ENCODE peak calls at places on chromosomes 2 and 18, in four cellular contexts. One of them, this sample, is unnamed.

GRCh38 chr2:120373424-120373823 is 27.5 kb downstream of the INHBB start:
- DNase-seq in K562: no peak
- DNase-seq in endodermal cell: peak; percentile 88
- DNase-seq in mesendoderm: no peak
- DNase-seq in this sample: no peak

GRCh38 chr18:7630731-7631442 is 63.8 kb downstream of the PTPRM start:
- DNase-seq in K562: no peak
- DNase-seq in endodermal cell: no peak
- DNase-seq in mesendoderm: peak; percentile 46
- DNase-seq in this sample: no peak

GRCh38 chr2:134314202-134314601 is 60.3 kb downstream of the MGAT5 start:
- DNase-seq in K562: no peak
- DNase-seq in endodermal cell: no peak
- DNase-seq in mesendoderm: no peak
- DNase-seq in this sample: no peak

GRCh38 chr2:119366161-119366648 is 429 bp downstream of the C2orf76 start:
- DNase-seq in K562: peak; percentile 29
- DNase-seq in endodermal cell: no peak
- DNase-seq in mesendoderm: no peak
- DNase-seq in this sample: peak; percentile 94

GRCh38 chr2:175111200-175111657 is 56.8 kb downstream of the ATF2 start:
- DNase-seq in K562: peak; percentile 63
- DNase-seq in endodermal cell: no peak
- DNase-seq in mesendoderm: peak; percentile 64
- DNase-seq in this sample: peak; percentile 13

GRCh38 chr18:67731853-67732252 is 215.3 kb upstream of the DSEL start:
- DNase-seq in K562: no peak
- DNase-seq in endodermal cell: no peak
- DNase-seq in mesendoderm: no peak
- DNase-seq in this sample: no peak

GRCh38 chr2:25256486-25256875 is 85.2 kb downstream of the DNMT3A start:
- DNase-seq in K562: peak; percentile 37
- DNase-seq in endodermal cell: no peak
- DNase-seq in mesendoderm: peak; percentile 85
- DNase-seq in this sample: no peak

GRCh38 chr18:13452448-13452811 is 233.9 kb downstream of the LDLRAD4 start:
- DNase-seq in K562: no peak
- DNase-seq in endodermal cell: peak; percentile 82
- DNase-seq in mesendoderm: peak; percentile 81
- DNase-seq in this sample: no peak

GRCh38 chr2:41914936-41915335 is 132.9 kb upstream of the PKDCC start:
- DNase-seq in K562: no peak
- DNase-seq in endodermal cell: no peak
- DNase-seq in mesendoderm: no peak
- DNase-seq in this sample: no peak

GRCh38 chr2:189466656-189467055 is 25.4 kb downstream of the WDR75 start:
- DNase-seq in K562: peak; percentile 45
- DNase-seq in endodermal cell: no peak
- DNase-seq in mesendoderm: peak; percentile 63
- DNase-seq in this sample: no peak

GRCh38 chr2:169091761-169092523 is 22.6 kb downstream of the DHRS9 start:
- DNase-seq in K562: no peak
- DNase-seq in endodermal cell: no peak
- DNase-seq in mesendoderm: no peak
- DNase-seq in this sample: peak; percentile 76

GRCh38 chr18:45856526-45856925 is 31.1 kb downstream of the SIGLEC15 start:
- DNase-seq in K562: no peak
- DNase-seq in endodermal cell: no peak
- DNase-seq in mesendoderm: no peak
- DNase-seq in this sample: no peak

GRCh38 chr18:76588591-76589303 is 93.7 kb upstream of the ZNF516 start:
- DNase-seq in K562: no peak
- DNase-seq in endodermal cell: peak; percentile 48
- DNase-seq in mesendoderm: no peak
- DNase-seq in this sample: no peak

GRCh38 chr2:102091908-102092307 is 50.6 kb upstream of the IL1R1 start:
- DNase-seq in K562: no peak
- DNase-seq in endodermal cell: no peak
- DNase-seq in mesendoderm: no peak
- DNase-seq in this sample: no peak

GRCh38 chr2:85018049-85018447 is 47.1 kb downstream of the KCMF1 start:
- DNase-seq in K562: no peak
- DNase-seq in endodermal cell: no peak
- DNase-seq in mesendoderm: no peak
- DNase-seq in this sample: no peak

GRCh38 chr18:24321071-24321470 is 76.6 kb downstream of the OSBPL1A start:
- DNase-seq in K562: no peak
- DNase-seq in endodermal cell: no peak
- DNase-seq in mesendoderm: no peak
- DNase-seq in this sample: no peak

DNA sequence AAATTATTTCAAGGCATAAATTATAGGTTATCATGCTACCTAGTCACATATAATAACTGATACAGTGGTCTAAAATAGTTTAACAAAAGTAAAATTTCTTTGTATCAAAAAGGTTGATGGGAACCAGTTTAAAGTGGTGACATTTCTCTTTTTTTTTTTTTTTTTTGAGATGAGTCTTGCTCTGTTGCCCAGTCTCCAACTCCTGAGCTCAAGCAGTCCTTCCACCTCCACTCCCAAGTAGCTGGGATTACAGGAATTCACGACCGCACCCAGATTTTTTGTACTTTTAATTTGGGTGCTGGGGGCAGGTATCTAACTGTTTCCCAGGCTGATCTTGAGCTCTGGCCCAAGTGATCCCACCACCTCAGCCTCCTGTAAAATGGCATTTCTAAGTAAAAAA is 999 bp upstream of the NMI start:
- DNase-seq in K562: peak; percentile 27
- DNase-seq in endodermal cell: no peak
- DNase-seq in mesendoderm: no peak
- DNase-seq in this sample: no peak
- H3K4me3 ChIP-seq in K562: peak overlapping the region; percentile 56
- H3K4me3 ChIP-seq in endodermal cell: no peak overlapping the region
- H3K4me3 ChIP-seq in mesendoderm: no peak overlapping the region
- H3K4me3 ChIP-seq in this sample: no peak overlapping the region

DNA sequence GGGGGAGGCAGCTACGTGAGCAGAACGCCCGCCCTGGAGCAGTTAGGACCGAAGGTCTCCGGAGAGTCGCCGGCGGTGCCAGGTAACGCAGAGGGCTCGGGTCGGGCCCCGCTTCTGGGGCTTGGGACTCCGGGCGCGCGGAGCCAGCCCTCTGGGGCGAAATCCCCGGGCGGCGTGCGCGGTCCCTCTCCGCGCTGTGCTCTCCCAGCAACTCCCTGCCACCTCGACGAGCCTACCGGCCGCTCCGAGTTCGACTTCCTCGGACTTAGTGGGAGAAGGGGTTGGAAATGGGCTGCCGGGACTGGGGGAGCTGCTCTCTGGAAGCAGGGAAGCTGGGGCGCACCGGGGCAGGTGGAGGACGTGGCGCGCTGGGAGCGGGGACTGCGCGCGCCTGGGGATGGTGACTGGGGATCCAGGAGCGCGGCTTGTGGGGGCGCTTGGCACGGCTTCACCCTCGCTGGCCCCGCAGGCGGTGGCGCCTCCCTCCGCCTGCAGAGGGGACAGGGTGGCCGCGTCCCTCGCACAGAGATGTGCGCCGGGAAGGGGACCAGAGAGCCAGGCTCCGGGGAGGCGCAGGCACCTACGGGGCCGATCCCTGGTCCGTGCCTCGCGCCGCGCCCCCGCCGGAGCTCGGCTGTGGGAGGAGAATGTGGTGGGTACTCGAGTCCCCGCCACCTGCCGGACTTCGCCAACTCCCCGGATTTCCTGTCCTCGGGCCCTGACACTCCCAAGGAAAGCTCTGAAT is 688 bp downstream of the CDH20 start:
- DNase-seq in K562: no peak
- DNase-seq in endodermal cell: peak; percentile 83
- DNase-seq in mesendoderm: peak; percentile 43
- DNase-seq in this sample: no peak
- H3K4me3 ChIP-seq in K562: no peak overlapping the region
- H3K4me3 ChIP-seq in endodermal cell: peak overlapping the region; percentile 84
- H3K4me3 ChIP-seq in mesendoderm: peak overlapping the region; percentile 1
- H3K4me3 ChIP-seq in this sample: no peak overlapping the region

GRCh38 chr2:235194351-235194750 is 242.5 kb downstream of the SH3BP4 start:
- DNase-seq in K562: no peak
- DNase-seq in endodermal cell: no peak
- DNase-seq in mesendoderm: no peak
- DNase-seq in this sample: no peak

GRCh38 chr2:235191933-235192332 is 240.1 kb downstream of the SH3BP4 start:
- DNase-seq in K562: no peak
- DNase-seq in endodermal cell: peak; percentile 32
- DNase-seq in mesendoderm: no peak
- DNase-seq in this sample: no peak

GRCh38 chr2:235194836-235195235 is 243.0 kb downstream of the SH3BP4 start:
- DNase-seq in K562: no peak
- DNase-seq in endodermal cell: no peak
- DNase-seq in mesendoderm: no peak
- DNase-seq in this sample: no peak

GRCh38 chr2:235187806-235188205 is 236.0 kb downstream of the SH3BP4 start:
- DNase-seq in K562: no peak
- DNase-seq in endodermal cell: peak; percentile 14
- DNase-seq in mesendoderm: no peak
- DNase-seq in this sample: no peak

GRCh38 chr2:235191486-235191885 is 239.7 kb downstream of the SH3BP4 start:
- DNase-seq in K562: no peak
- DNase-seq in endodermal cell: peak; percentile 16
- DNase-seq in mesendoderm: no peak
- DNase-seq in this sample: no peak
- H3K4me3 ChIP-seq in K562: no peak overlapping the region
- H3K4me3 ChIP-seq in endodermal cell: no peak overlapping the region
- H3K4me3 ChIP-seq in mesendoderm: no peak overlapping the region
- H3K4me3 ChIP-seq in this sample: no peak overlapping the region

GRCh38 chr18:78727057-78727739 is 252.4 kb upstream of the SALL3 start:
- DNase-seq in K562: no peak
- DNase-seq in endodermal cell: peak; percentile 17
- DNase-seq in mesendoderm: no peak
- DNase-seq in this sample: no peak

GRCh38 chr18:78730564-78731422 is 248.8 kb upstream of the SALL3 start:
- DNase-seq in K562: no peak
- DNase-seq in endodermal cell: peak; percentile 20
- DNase-seq in mesendoderm: no peak
- DNase-seq in this sample: no peak

GRCh38 chr18:78728301-78729098 is 251.1 kb upstream of the SALL3 start:
- DNase-seq in K562: no peak
- DNase-seq in endodermal cell: peak; percentile 38
- DNase-seq in mesendoderm: no peak
- DNase-seq in this sample: no peak

GRCh38 chr18:78727877-78728276 is 251.7 kb upstream of the SALL3 start:
- DNase-seq in K562: no peak
- DNase-seq in endodermal cell: peak; percentile 26
- DNase-seq in mesendoderm: no peak
- DNase-seq in this sample: no peak

GRCh38 chr18:78729099-78729467 is 250.5 kb upstream of the SALL3 start:
- DNase-seq in K562: no peak
- DNase-seq in endodermal cell: peak; percentile 32
- DNase-seq in mesendoderm: no peak
- DNase-seq in this sample: no peak
- H3K4me3 ChIP-seq in K562: no peak overlapping the region
- H3K4me3 ChIP-seq in endodermal cell: no peak overlapping the region
- H3K4me3 ChIP-seq in mesendoderm: no peak overlapping the region
- H3K4me3 ChIP-seq in this sample: no peak overlapping the region